ENCODE peak calls at places on chromosomes 5 and 9, in nine cellular contexts. One of them, this sample, is unnamed.

GRCh38 chr5:18745988-18746615 is 1111.8 kb downstream of the TAF11L14 start:
- DNase-seq in esophagus muscularis mucosa: peak; percentile 88
- DNase-seq in neural progenitor cell: no peak
- DNase-seq in PC-3: peak; percentile 79
- DNase-seq in spleen: peak; percentile 72
- DNase-seq in BJ: no peak
- DNase-seq in Peyer's patch: peak; percentile 68
- DNase-seq in RWPE1: no peak
- DNase-seq in choroid plexus epithelial cell: peak; percentile 4
- DNase-seq in this sample: no peak

GRCh38 chr5:35131723-35132122 is 84.0 kb upstream of the AGXT2 start:
- DNase-seq in esophagus muscularis mucosa: no peak
- DNase-seq in neural progenitor cell: no peak
- DNase-seq in PC-3: peak; percentile 23
- DNase-seq in spleen: no peak
- DNase-seq in BJ: no peak
- DNase-seq in Peyer's patch: no peak
- DNase-seq in RWPE1: no peak
- DNase-seq in choroid plexus epithelial cell: peak; percentile 10
- DNase-seq in this sample: no peak

GRCh38 chr9:91515074-91515687 is 91.5 kb upstream of the NFIL3 start:
- DNase-seq in esophagus muscularis mucosa: peak; percentile 42
- DNase-seq in neural progenitor cell: no peak
- DNase-seq in PC-3: peak; percentile 11
- DNase-seq in spleen: no peak
- DNase-seq in BJ: peak; percentile 63
- DNase-seq in Peyer's patch: peak; percentile 56
- DNase-seq in RWPE1: no peak
- DNase-seq in choroid plexus epithelial cell: peak; percentile 64
- DNase-seq in this sample: no peak

GRCh38 chr5:122788996-122789395 is 14.1 kb downstream of the SNX2 start:
- DNase-seq in esophagus muscularis mucosa: no peak
- DNase-seq in neural progenitor cell: no peak
- DNase-seq in PC-3: no peak
- DNase-seq in spleen: no peak
- DNase-seq in BJ: no peak
- DNase-seq in Peyer's patch: no peak
- DNase-seq in RWPE1: no peak
- DNase-seq in choroid plexus epithelial cell: no peak
- DNase-seq in this sample: no peak

GRCh38 chr9:121498487-121499176 is 1.0 kb downstream of the GGTA1 start:
- DNase-seq in esophagus muscularis mucosa: no peak
- DNase-seq in neural progenitor cell: peak; percentile 61
- DNase-seq in PC-3: peak; percentile 21
- DNase-seq in spleen: peak; percentile 78
- DNase-seq in BJ: no peak
- DNase-seq in Peyer's patch: no peak
- DNase-seq in RWPE1: peak; percentile 62
- DNase-seq in choroid plexus epithelial cell: peak; percentile 54
- DNase-seq in this sample: peak; percentile 26

GRCh38 chr9:34334337-34334824 is 5.0 kb downstream of the NUDT2 start:
- DNase-seq in esophagus muscularis mucosa: peak; percentile 47
- DNase-seq in neural progenitor cell: peak; percentile 42
- DNase-seq in PC-3: no peak
- DNase-seq in spleen: no peak
- DNase-seq in BJ: no peak
- DNase-seq in Peyer's patch: no peak
- DNase-seq in RWPE1: no peak
- DNase-seq in choroid plexus epithelial cell: no peak
- DNase-seq in this sample: no peak

GRCh38 chr9:114538241-114538640 is 33.0 kb upstream of the WHRN start:
- DNase-seq in esophagus muscularis mucosa: no peak
- DNase-seq in neural progenitor cell: peak; percentile 45
- DNase-seq in PC-3: peak; percentile 15
- DNase-seq in spleen: peak; percentile 78
- DNase-seq in BJ: no peak
- DNase-seq in Peyer's patch: peak; percentile 91
- DNase-seq in RWPE1: peak; percentile 58
- DNase-seq in choroid plexus epithelial cell: peak; percentile 23
- DNase-seq in this sample: no peak

GRCh38 chr9:109278848-109279247 is 42.0 kb downstream of the EPB41L4B start:
- DNase-seq in esophagus muscularis mucosa: no peak
- DNase-seq in neural progenitor cell: no peak
- DNase-seq in PC-3: no peak
- DNase-seq in spleen: no peak
- DNase-seq in BJ: no peak
- DNase-seq in Peyer's patch: no peak
- DNase-seq in RWPE1: no peak
- DNase-seq in choroid plexus epithelial cell: no peak
- DNase-seq in this sample: no peak

GRCh38 chr5:77129386-77129785 is 42.3 kb upstream of the ZBED3 start:
- DNase-seq in esophagus muscularis mucosa: no peak
- DNase-seq in neural progenitor cell: peak; percentile 71
- DNase-seq in PC-3: peak; percentile 54
- DNase-seq in spleen: no peak
- DNase-seq in BJ: no peak
- DNase-seq in Peyer's patch: no peak
- DNase-seq in RWPE1: peak; percentile 32
- DNase-seq in choroid plexus epithelial cell: peak; percentile 67
- DNase-seq in this sample: peak; percentile 52

GRCh38 chr5:73497537-73498056 is 645 bp upstream of the BTF3 start:
- DNase-seq in esophagus muscularis mucosa: no peak
- DNase-seq in neural progenitor cell: peak; percentile 37
- DNase-seq in PC-3: no peak
- DNase-seq in spleen: no peak
- DNase-seq in BJ: no peak
- DNase-seq in Peyer's patch: no peak
- DNase-seq in RWPE1: no peak
- DNase-seq in choroid plexus epithelial cell: no peak
- DNase-seq in this sample: no peak

GRCh38 chr9:93968451-93969327 is 13.5 kb upstream of the BARX1 start:
- DNase-seq in esophagus muscularis mucosa: peak; percentile 88
- DNase-seq in neural progenitor cell: no peak
- DNase-seq in PC-3: peak; percentile 54
- DNase-seq in spleen: no peak
- DNase-seq in BJ: no peak
- DNase-seq in Peyer's patch: no peak
- DNase-seq in RWPE1: no peak
- DNase-seq in choroid plexus epithelial cell: peak; percentile 63
- DNase-seq in this sample: no peak
- TF ChIP-seq CTCF in esophagus muscularis mucosa: no peak
- TF ChIP-seq CTCF in neural progenitor cell: no peak
- TF ChIP-seq CTCF in PC-3: no peak
- TF ChIP-seq CTCF in spleen: no peak
- TF ChIP-seq CTCF in BJ: no peak
- TF ChIP-seq CTCF in Peyer's patch: no peak
- TF ChIP-seq CTCF in RWPE1: no peak
- TF ChIP-seq CTCF in choroid plexus epithelial cell: no peak
- TF ChIP-seq CTCF in this sample: no peak

GRCh38 chr5:59445741-59446140 is 447.8 kb downstream of the PDE4D start:
- DNase-seq in esophagus muscularis mucosa: no peak
- DNase-seq in neural progenitor cell: no peak
- DNase-seq in PC-3: no peak
- DNase-seq in spleen: no peak
- DNase-seq in BJ: no peak
- DNase-seq in Peyer's patch: no peak
- DNase-seq in RWPE1: no peak
- DNase-seq in choroid plexus epithelial cell: peak; percentile 26
- DNase-seq in this sample: no peak

GRCh38 chr5:59450245-59450644 is 443.3 kb downstream of the PDE4D start:
- DNase-seq in esophagus muscularis mucosa: no peak
- DNase-seq in neural progenitor cell: no peak
- DNase-seq in PC-3: peak; percentile 43
- DNase-seq in spleen: no peak
- DNase-seq in BJ: no peak
- DNase-seq in Peyer's patch: no peak
- DNase-seq in RWPE1: no peak
- DNase-seq in choroid plexus epithelial cell: no peak
- DNase-seq in this sample: no peak
- TF ChIP-seq CTCF in esophagus muscularis mucosa: no peak
- TF ChIP-seq CTCF in neural progenitor cell: peak; percentile 22
- TF ChIP-seq CTCF in PC-3: peak; percentile 65
- TF ChIP-seq CTCF in spleen: no peak
- TF ChIP-seq CTCF in BJ: peak; percentile 20
- TF ChIP-seq CTCF in Peyer's patch: peak; percentile 60
- TF ChIP-seq CTCF in RWPE1: peak; percentile 26
- TF ChIP-seq CTCF in choroid plexus epithelial cell: peak; percentile 26
- TF ChIP-seq CTCF in this sample: no peak

DNA sequence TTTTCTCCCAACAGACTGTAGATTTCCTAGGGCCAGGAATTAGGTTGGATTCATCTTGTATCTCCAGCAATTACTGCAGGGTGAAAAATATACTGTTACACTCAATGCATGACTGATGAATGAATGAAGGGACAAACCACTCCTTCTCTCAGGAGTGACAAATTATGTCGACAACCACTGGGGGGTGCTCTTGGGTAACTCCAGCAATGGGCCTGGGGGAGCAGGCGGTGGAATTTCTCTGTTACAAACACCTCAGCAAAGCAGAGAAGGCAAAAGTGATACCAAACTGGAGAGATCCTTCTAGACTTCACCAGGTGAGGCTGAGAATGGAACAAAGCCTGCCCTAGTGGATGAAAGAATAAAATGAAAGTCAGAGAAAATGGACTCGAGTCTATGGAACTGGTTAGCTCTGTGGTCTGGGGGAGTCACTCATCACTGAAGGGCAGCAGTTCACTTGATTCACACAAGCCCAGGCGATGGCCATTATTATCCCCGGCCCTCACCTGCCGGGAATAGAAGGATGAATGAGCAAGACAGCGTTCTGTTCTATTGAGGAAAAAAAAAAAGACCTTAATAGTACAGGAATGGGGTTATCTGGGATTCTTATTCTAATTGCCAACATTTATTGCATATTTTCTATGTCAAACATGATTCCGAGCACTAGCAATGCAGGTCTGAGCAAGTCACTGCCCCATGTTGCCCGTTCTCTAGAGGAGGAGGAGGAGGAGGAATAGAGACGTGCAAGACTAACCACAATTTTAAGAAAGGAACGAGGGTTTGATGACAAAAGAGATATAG is 341.1 kb downstream of the ASTN2 start:
- DNase-seq in esophagus muscularis mucosa: no peak
- DNase-seq in neural progenitor cell: peak; percentile 75
- DNase-seq in PC-3: peak; percentile 23
- DNase-seq in spleen: no peak
- DNase-seq in BJ: no peak
- DNase-seq in Peyer's patch: no peak
- DNase-seq in RWPE1: peak; percentile 57
- DNase-seq in choroid plexus epithelial cell: peak; percentile 57
- DNase-seq in this sample: peak; percentile 67
- TF ChIP-seq CTCF in esophagus muscularis mucosa: peak; percentile 18
- TF ChIP-seq CTCF in neural progenitor cell: peak; percentile 88
- TF ChIP-seq CTCF in PC-3: peak; percentile 42
- TF ChIP-seq CTCF in spleen: peak; percentile 18
- TF ChIP-seq CTCF in BJ: peak; percentile 54
- TF ChIP-seq CTCF in Peyer's patch: no peak
- TF ChIP-seq CTCF in RWPE1: peak; percentile 41
- TF ChIP-seq CTCF in choroid plexus epithelial cell: peak; percentile 79
- TF ChIP-seq CTCF in this sample: peak; percentile 67

DNA sequence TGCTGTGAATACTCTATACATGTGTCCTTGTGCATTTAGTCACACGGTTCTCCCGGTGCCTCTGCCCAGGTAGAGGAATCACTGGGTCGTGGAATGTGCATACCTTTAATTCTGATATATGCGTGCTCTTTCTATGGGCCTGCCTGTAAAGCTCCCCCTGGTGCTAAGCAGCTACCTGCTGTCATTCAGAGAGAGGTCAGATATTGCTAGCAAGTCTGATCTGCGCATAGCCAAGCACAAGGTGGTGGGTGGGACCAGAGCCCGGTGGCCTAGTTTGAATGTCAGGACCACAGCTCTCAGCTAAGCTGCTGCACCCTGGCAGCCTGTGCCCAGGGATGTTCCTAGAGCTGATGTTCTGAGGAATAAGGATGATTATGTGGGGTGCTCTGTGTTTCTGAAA is 33.4 kb downstream of the TJP2 start:
- DNase-seq in esophagus muscularis mucosa: no peak
- DNase-seq in neural progenitor cell: no peak
- DNase-seq in PC-3: no peak
- DNase-seq in spleen: no peak
- DNase-seq in BJ: no peak
- DNase-seq in Peyer's patch: no peak
- DNase-seq in RWPE1: no peak
- DNase-seq in choroid plexus epithelial cell: no peak
- DNase-seq in this sample: no peak
- TF ChIP-seq CTCF in esophagus muscularis mucosa: no peak
- TF ChIP-seq CTCF in neural progenitor cell: no peak
- TF ChIP-seq CTCF in PC-3: peak; percentile 31
- TF ChIP-seq CTCF in spleen: no peak
- TF ChIP-seq CTCF in BJ: no peak
- TF ChIP-seq CTCF in Peyer's patch: no peak
- TF ChIP-seq CTCF in RWPE1: no peak
- TF ChIP-seq CTCF in choroid plexus epithelial cell: peak; percentile 17
- TF ChIP-seq CTCF in this sample: no peak

DNA sequence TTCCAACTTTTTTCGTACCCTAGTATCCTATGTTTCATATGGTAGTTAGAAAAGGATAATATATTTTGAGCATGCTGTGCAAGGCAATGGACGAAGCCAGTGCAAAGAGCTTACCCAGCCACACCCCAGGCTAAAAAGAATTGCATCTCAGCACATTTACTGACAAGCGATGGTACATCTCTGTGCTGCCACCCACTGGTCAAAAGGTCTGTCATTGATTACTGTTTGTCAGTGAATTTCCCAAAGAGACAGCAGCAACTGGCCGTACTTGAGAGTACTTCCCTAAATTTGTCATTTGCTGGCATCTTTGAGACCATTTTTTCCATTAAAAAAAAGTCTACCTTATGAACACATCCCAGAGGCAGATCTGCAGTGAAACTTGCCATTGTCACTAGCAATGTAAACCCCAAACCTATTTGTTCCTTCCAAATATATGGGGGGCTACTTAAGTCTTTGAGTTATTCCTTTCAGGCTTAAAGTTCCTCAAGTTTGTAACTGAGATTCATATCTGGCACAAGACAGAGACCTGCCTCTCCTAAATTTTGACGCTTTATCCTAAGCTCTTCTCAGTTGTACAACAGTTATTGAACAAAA is 184.3 kb downstream of the CTNND2 start:
- DNase-seq in esophagus muscularis mucosa: no peak
- DNase-seq in neural progenitor cell: peak; percentile 84
- DNase-seq in PC-3: peak; percentile 85
- DNase-seq in spleen: no peak
- DNase-seq in BJ: no peak
- DNase-seq in Peyer's patch: peak; percentile 49
- DNase-seq in RWPE1: peak; percentile 5
- DNase-seq in choroid plexus epithelial cell: peak; percentile 3
- DNase-seq in this sample: peak; percentile 67
- TF ChIP-seq CTCF in esophagus muscularis mucosa: no peak
- TF ChIP-seq CTCF in neural progenitor cell: peak; percentile 77
- TF ChIP-seq CTCF in PC-3: peak; percentile 87
- TF ChIP-seq CTCF in spleen: peak; percentile 32
- TF ChIP-seq CTCF in BJ: no peak
- TF ChIP-seq CTCF in Peyer's patch: peak; percentile 24
- TF ChIP-seq CTCF in RWPE1: peak; percentile 21
- TF ChIP-seq CTCF in choroid plexus epithelial cell: no peak
- TF ChIP-seq CTCF in this sample: peak; percentile 48